ENCODE peak calls at places on chromosomes 12 and 14, in five cellular contexts. U is BJ, E is hepatocyte, V is left lung, Y is brain microvascular endothelial cell. M is an unnamed sample.

GRCh38 chr12:103128862-103129501 is 171.5 kb downstream of the ASCL1 start:
- DNase-seq in U (no peak), E (peak; percentile 44), V (no peak), Y (no peak), M (no peak)

GRCh38 chr14:72810201-72810600 is 83.7 kb downstream of the DPF3 start:
- DNase-seq in U (no peak), E (no peak), V (no peak), Y (no peak), M (peak; percentile 5)

GRCh38 chr12:63400746-63401145 is 249.7 kb upstream of the AVPR1A start:
- DNase-seq in U (no peak), E (peak; percentile 51), V (no peak), Y (peak; percentile 70), M (peak; percentile 84)

GRCh38 chr12:75311369-75311768 is 18.8 kb downstream of the CAPS2 start:
- DNase-seq in U (no peak), E (no peak), V (no peak), Y (no peak), M (no peak)

GRCh38 chr12:122840580-122841513 is 5.6 kb downstream of the HIP1R start:
- DNase-seq in U (no peak), E (no peak), V (no peak), Y (peak; percentile 20), M (peak; percentile 89)

GRCh38 chr12:57031228-57031670 is 14.9 kb upstream of the TAC3 start:
- DNase-seq in U (no peak), E (no peak), V (no peak), Y (no peak), M (peak; percentile 92)

GRCh38 chr12:62862259-62862881 is 72.6 kb downstream of the PPM1H start:
- DNase-seq in U (no peak), E (no peak), V (no peak), Y (no peak), M (peak; percentile 74)

GRCh38 chr12:81492131-81492720 is 266.9 kb downstream of the PPFIA2 start:
- DNase-seq in U (no peak), E (peak; percentile 15), V (no peak), Y (peak; percentile 5), M (no peak)

GRCh38 chr12:132273992-132274334 is 55.4 kb downstream of the GALNT9 start:
- DNase-seq in U (no peak), E (no peak), V (no peak), Y (no peak), M (no peak)

GRCh38 chr14:68685419-68686211 is 107.3 kb downstream of the ZFP36L1 start:
- DNase-seq in U (no peak), E (peak; percentile 85), V (no peak), Y (peak; percentile 63), M (peak; percentile 98)

GRCh38 chr14:56127156-56127555 is 8.9 kb downstream of the PELI2 start:
- DNase-seq in U (no peak), E (no peak), V (no peak), Y (no peak), M (no peak)

GRCh38 chr12:115817399-115817798 is 460.1 kb downstream of the MED13L start:
- DNase-seq in U (no peak), E (peak; percentile 48), V (no peak), Y (no peak), M (no peak)

GRCh38 chr12:116443706-116444589 is 115.2 kb upstream of the MAP1LC3B2 start:
- DNase-seq in U (no peak), E (no peak), V (no peak), Y (no peak), M (peak; percentile 65)

GRCh38 chr14:104229621-104230041 is 91.2 kb downstream of the KIF26A start:
- DNase-seq in U (no peak), E (no peak), V (no peak), Y (no peak), M (no peak)

GRCh38 chr12:117837737-117838050 is 131.1 kb downstream of the KSR2 start:
- DNase-seq in U (no peak), E (no peak), V (no peak), Y (no peak), M (no peak)
- H3K27me3 ChIP-seq in U (no peaks in the 10 kb centered on the region), E (no peaks in the 10 kb centered on the region), V (peaks cover 32% of the 10 kb centered on the region), Y (no peaks in the 10 kb centered on the region), M (no peaks in the 10 kb centered on the region)

DNA sequence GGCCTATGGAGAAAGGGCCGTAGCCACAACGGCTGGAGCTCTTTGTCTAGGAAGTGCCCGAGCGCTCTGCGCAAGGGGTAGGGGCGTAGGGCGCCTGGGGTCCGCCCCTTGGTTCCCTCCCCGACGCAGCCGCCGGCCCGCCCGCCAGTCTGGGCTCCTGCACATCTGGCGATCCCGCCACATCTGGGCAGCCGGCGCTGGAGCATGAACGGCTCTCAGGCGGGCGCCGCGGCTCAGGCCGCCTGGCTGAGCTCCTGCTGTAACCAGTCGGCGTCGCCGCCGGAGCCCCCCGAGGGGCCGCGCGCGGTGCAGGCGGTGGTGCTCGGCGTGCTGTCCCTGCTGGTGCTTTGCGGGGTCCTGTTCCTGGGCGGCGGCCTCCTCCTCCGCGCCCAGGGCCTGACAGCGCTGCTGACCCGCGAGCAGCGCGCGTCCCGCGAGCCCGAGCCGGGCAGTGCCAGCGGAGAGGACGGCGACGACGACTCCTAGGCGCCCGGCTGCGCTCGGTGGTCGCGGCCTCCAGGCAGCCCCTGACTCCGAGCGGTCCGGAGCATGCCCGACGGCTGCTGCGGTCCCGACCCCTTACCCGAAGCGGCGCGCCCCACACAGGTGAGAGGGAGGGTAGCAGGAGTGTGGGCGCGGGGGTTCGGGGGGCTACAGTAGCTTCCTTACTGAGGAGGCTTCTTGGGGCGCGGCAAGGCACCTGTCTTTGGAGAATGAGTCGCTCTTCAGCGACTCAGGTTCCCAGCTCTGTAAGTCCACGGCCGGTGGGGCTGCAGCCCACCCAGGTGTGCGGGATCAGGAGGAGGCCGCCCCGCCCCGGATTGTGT is at the start of gene SMIM41:
- DNase-seq in U (no peak), E (no peak), V (no peak), Y (no peak), M (no peak)
- H3K4me3 ChIP-seq in U (no peak within 1 kb of the TSS), E (no peak within 1 kb of the TSS), V (peak within 1 kb of the TSS; percentile 28), Y (no peak within 1 kb of the TSS), M (no peak within 1 kb of the TSS)

DNA sequence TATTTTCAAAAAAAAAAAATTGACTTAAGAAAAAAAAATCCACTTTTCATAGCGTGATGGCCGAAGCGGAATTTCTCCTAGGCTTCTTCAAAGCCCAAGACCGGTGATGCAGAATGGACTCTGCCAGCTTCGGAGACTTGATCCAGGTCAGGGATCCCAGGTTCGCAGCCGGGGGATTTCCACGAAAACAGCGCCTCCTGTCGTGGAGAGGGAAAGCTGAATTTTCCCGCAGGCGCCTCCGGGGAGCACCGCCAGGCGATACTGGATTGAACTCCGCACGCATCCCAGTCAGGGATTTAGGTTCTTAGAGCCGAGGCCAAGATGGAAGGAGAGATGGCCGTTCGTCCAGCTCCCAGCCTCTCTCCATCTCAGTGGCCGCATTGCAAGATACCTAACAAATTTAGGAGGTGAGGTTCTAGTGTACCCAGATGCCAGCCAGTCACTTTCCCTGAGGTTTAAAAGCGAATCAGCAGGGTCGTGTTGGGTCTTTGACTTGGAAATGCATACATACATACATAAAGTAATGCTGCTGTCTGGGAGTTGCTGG is 2.2 kb downstream of the TTC6 start:
- DNase-seq in U (no peak), E (peak; percentile 71), V (peak; percentile 47), Y (no peak), M (peak; percentile 59)
- TF ChIP-seq CTCF in U (peak; percentile 50), E (peak; percentile 45), V (peak; percentile 32), Y (peak; percentile 76), M (peak; percentile 78)

GRCh38 chr14:96038558-96038919 is 623 bp upstream of the C14orf132 start:
- DNase-seq in U (no peak), E (no peak), V (no peak), Y (no peak), M (peak; percentile 12)
- H3K27me3 ChIP-seq in U (peaks cover 7% of the 10 kb centered on the region), E (peaks cover 31% of the 10 kb centered on the region), V (peaks cover 48% of the 10 kb centered on the region), Y (no peaks in the 10 kb centered on the region), M (peaks cover 9% of the 10 kb centered on the region)

GRCh38 chr14:60161176-60162107 is 3.8 kb downstream of the DHRS7 start:
- DNase-seq in U (no peak), E (no peak), V (no peak), Y (no peak), M (peak; percentile 88)

GRCh38 chr14:60164717-60165546 is at the start of gene DHRS7:
- DNase-seq in U (no peak), E (peak; percentile 93), V (peak; percentile 90), Y (peak; percentile 60), M (peak; percentile 72)

GRCh38 chr14:60164404-60164716 is 838 bp downstream of the DHRS7 start:
- DNase-seq in U (no peak), E (no peak), V (no peak), Y (no peak), M (no peak)

GRCh38 chr14:60165547-60165876 is 314 bp upstream of the DHRS7 start:
- DNase-seq in U (no peak), E (no peak), V (no peak), Y (no peak), M (no peak)

GRCh38 chr14:60163741-60164140 is 1.5 kb downstream of the DHRS7 start:
- DNase-seq in U (no peak), E (no peak), V (no peak), Y (no peak), M (no peak)
- H3K4me3 ChIP-seq in U (peak overlapping the region; percentile 78), E (peak overlapping the region; percentile 94), V (peak overlapping the region; percentile 67), Y (no peak overlapping the region), M (peak overlapping the region; percentile 89)

DNA sequence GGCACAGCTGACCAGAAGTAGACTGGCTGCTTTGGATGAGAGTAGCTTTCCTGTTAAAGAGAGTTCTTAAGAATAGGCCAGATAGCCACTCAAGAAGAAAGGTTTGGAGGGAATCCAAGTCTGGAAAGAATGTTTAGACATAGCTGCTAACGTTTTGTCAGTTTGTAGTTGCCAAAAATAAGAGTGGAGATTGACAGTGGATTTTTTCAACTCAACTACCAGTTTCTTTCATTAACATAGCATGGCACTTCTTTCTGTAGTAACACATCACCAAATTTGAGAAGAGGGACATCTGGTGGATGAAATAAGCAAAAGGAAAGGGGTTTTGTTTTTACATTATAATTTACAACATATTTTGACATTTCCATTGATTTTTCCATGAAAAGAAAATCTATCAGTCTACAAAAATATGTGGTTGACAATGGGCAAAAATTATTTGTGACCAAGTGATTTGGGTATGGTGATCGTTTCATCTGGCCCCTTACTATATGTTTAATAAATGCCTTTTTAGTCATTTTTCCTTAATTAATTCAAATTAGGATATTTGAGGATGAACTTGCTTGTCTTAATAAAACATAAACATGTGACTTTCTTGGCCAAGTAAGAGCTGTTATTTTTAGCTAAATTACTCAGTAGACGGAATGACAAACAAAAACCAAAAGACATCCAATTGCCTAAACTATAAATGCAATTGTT is 71.1 kb downstream of the PTPRR start:
- DNase-seq in U (no peak), E (peak; percentile 15), V (no peak), Y (peak; percentile 0), M (peak; percentile 41)
- TF ChIP-seq CTCF in U (peak; percentile 42), E (peak; percentile 64), V (peak; percentile 18), Y (peak; percentile 30), M (peak; percentile 19)

M was measured in bronchial epithelial cell.